ENCODE peak calls at places on chromosomes 16 and 17, in five cellular contexts. One of them, this sample, is unnamed.

GRCh38 chr17:82956726-82957468 is 117.1 kb upstream of the ZNF750 start:
- DNase-seq in hypothalamus: no peak
- DNase-seq in CD8-positive, alpha-beta T cell: no peak
- DNase-seq in stromal cell of bone marrow: no peak
- DNase-seq in NCI-H1092: no peak
- DNase-seq in this sample: no peak

GRCh38 chr16:88390760-88391496 is 8.2 kb downstream of the ZNF469 start:
- DNase-seq in stromal cell of bone marrow: no peak
- DNase-seq in CD8-positive, alpha-beta T cell: no peak
- DNase-seq in NCI-H1092: no peak
- DNase-seq in hypothalamus: no peak
- DNase-seq in this sample: no peak

GRCh38 chr17:83137523-83137922 is 58.1 kb downstream of the METRNL start:
- DNase-seq in NCI-H1092: no peak
- DNase-seq in CD8-positive, alpha-beta T cell: no peak
- DNase-seq in stromal cell of bone marrow: no peak
- DNase-seq in hypothalamus: no peak
- DNase-seq in this sample: no peak

GRCh38 chr17:50200447-50201225 is 795 bp downstream of the COL1A1 start:
- DNase-seq in hypothalamus: peak
- DNase-seq in stromal cell of bone marrow: peak
- DNase-seq in NCI-H1092: peak
- DNase-seq in CD8-positive, alpha-beta T cell: peak
- DNase-seq in this sample: peak

GRCh38 chr16:81710596-81710995 is 68.5 kb upstream of the PLCG2 start:
- DNase-seq in hypothalamus: no peak
- DNase-seq in stromal cell of bone marrow: no peak
- DNase-seq in CD8-positive, alpha-beta T cell: no peak
- DNase-seq in NCI-H1092: no peak
- DNase-seq in this sample: peak

GRCh38 chr17:9253308-9253707 is 232.0 kb downstream of the NTN1 start:
- DNase-seq in stromal cell of bone marrow: no peak
- DNase-seq in hypothalamus: no peak
- DNase-seq in NCI-H1092: no peak
- DNase-seq in CD8-positive, alpha-beta T cell: no peak
- DNase-seq in this sample: no peak

GRCh38 chr16:2584742-2585650 is 47.2 kb downstream of the PDPK1 start:
- DNase-seq in CD8-positive, alpha-beta T cell: no peak
- DNase-seq in stromal cell of bone marrow: no peak
- DNase-seq in hypothalamus: no peak
- DNase-seq in NCI-H1092: peak
- DNase-seq in this sample: no peak

GRCh38 chr16:56828641-56829040 is 36.4 kb upstream of the SLC12A3 start:
- DNase-seq in hypothalamus: no peak
- DNase-seq in CD8-positive, alpha-beta T cell: no peak
- DNase-seq in stromal cell of bone marrow: no peak
- DNase-seq in NCI-H1092: no peak
- DNase-seq in this sample: no peak

GRCh38 chr16:74563828-74564263 is 43.1 kb downstream of the GLG1 start:
- DNase-seq in NCI-H1092: no peak
- DNase-seq in stromal cell of bone marrow: peak
- DNase-seq in hypothalamus: no peak
- DNase-seq in CD8-positive, alpha-beta T cell: no peak
- DNase-seq in this sample: peak

GRCh38 chr17:39823407-39824054 is 40.6 kb downstream of the IKZF3 start:
- DNase-seq in hypothalamus: no peak
- DNase-seq in stromal cell of bone marrow: no peak
- DNase-seq in CD8-positive, alpha-beta T cell: no peak
- DNase-seq in NCI-H1092: no peak
- DNase-seq in this sample: peak

GRCh38 chr16:75546293-75546692 is 9.8 kb downstream of the TMEM231 start:
- DNase-seq in CD8-positive, alpha-beta T cell: no peak
- DNase-seq in stromal cell of bone marrow: no peak
- DNase-seq in hypothalamus: no peak
- DNase-seq in NCI-H1092: no peak
- DNase-seq in this sample: no peak

GRCh38 chr16:57000271-57001025 is 11.1 kb downstream of the NLRC5 start:
- DNase-seq in CD8-positive, alpha-beta T cell: no peak
- DNase-seq in hypothalamus: no peak
- DNase-seq in stromal cell of bone marrow: peak
- DNase-seq in NCI-H1092: no peak
- DNase-seq in this sample: no peak

GRCh38 chr17:31745964-31746650 is 112.9 kb downstream of the COPRS start:
- DNase-seq in CD8-positive, alpha-beta T cell: no peak
- DNase-seq in hypothalamus: no peak
- DNase-seq in NCI-H1092: no peak
- DNase-seq in stromal cell of bone marrow: no peak
- DNase-seq in this sample: no peak

GRCh38 chr16:78976212-78976611 is 624.3 kb downstream of the MAF start:
- DNase-seq in stromal cell of bone marrow: no peak
- DNase-seq in CD8-positive, alpha-beta T cell: no peak
- DNase-seq in hypothalamus: no peak
- DNase-seq in NCI-H1092: no peak
- DNase-seq in this sample: no peak

GRCh38 chr17:81832608-81833159 is 407 bp downstream of the MCRIP1 start:
- DNase-seq in NCI-H1092: no peak
- DNase-seq in CD8-positive, alpha-beta T cell: peak
- DNase-seq in stromal cell of bone marrow: no peak
- DNase-seq in hypothalamus: no peak
- DNase-seq in this sample: no peak

GRCh38 chr17:22669721-22670120 is 977.4 kb downstream of the KCNJ18 start:
- DNase-seq in stromal cell of bone marrow: no peak
- DNase-seq in CD8-positive, alpha-beta T cell: no peak
- DNase-seq in NCI-H1092: no peak
- DNase-seq in hypothalamus: no peak
- DNase-seq in this sample: no peak

GRCh38 chr16:52114414-52114813 is 432.5 kb downstream of the TOX3 start:
- DNase-seq in CD8-positive, alpha-beta T cell: no peak
- DNase-seq in hypothalamus: no peak
- DNase-seq in stromal cell of bone marrow: no peak
- DNase-seq in NCI-H1092: no peak
- DNase-seq in this sample: peak

GRCh38 chr17:17784599-17785264 is 52.1 kb downstream of the SREBF1 start:
- DNase-seq in stromal cell of bone marrow: no peak
- DNase-seq in NCI-H1092: no peak
- DNase-seq in CD8-positive, alpha-beta T cell: peak
- DNase-seq in hypothalamus: no peak
- DNase-seq in this sample: peak

GRCh38 chr16:70644763-70645597 is 1.4 kb upstream of the IL34 start:
- DNase-seq in hypothalamus: no peak
- DNase-seq in NCI-H1092: no peak
- DNase-seq in CD8-positive, alpha-beta T cell: no peak
- DNase-seq in stromal cell of bone marrow: no peak
- DNase-seq in this sample: peak

This sample was measured in mesendoderm.